ENCODE peak calls at places on chromosomes 2 and 18, in seven cellular contexts. A is Peyer's patch, R is IMR-90, C is sigmoid colon, I is erythroblast, Q is adrenal gland, E is H54. B is an unnamed sample.

GRCh38 chr2:6824962-6825361 is 40.7 kb downstream of the CMPK2 start:
- DNase-seq in A (no peak), R (peak), C (peak), I (no peak), Q (no peak), E (no peak), B (no peak)

GRCh38 chr2:230996661-230997060 is 740 bp downstream of the SPATA3 start:
- DNase-seq in A (no peak), R (no peak), C (no peak), I (no peak), Q (no peak), E (no peak), B (no peak)

GRCh38 chr2:71155846-71156245 is 25.4 kb downstream of the MPHOSPH10 start:
- DNase-seq in A (no peak), R (no peak), C (no peak), I (no peak), Q (no peak), E (no peak), B (no peak)

GRCh38 chr2:200144571-200144970 is 161.9 kb upstream of the SPATS2L start:
- DNase-seq in A (no peak), R (no peak), C (no peak), I (no peak), Q (no peak), E (no peak), B (no peak)

GRCh38 chr2:135299656-135300244 is 231.3 kb downstream of the ZRANB3 start:
- DNase-seq in A (no peak), R (peak), C (no peak), I (no peak), Q (no peak), E (no peak), B (no peak)

GRCh38 chr2:144320491-144320890 is 199.4 kb downstream of the ZEB2 start:
- DNase-seq in A (no peak), R (peak), C (no peak), I (no peak), Q (peak), E (peak), B (no peak)

GRCh38 chr18:34807106-34807796 is 97.2 kb downstream of the DTNA start:
- DNase-seq in A (no peak), R (no peak), C (no peak), I (no peak), Q (no peak), E (no peak), B (no peak)

GRCh38 chr2:96264656-96265348 is 995 bp downstream of the TMEM127 start:
- DNase-seq in A (peak), R (peak), C (peak), I (peak), Q (peak), E (no peak), B (no peak)

GRCh38 chr2:28390857-28391563 is 1.6 kb upstream of the FOSL2 start:
- DNase-seq in A (no peak), R (no peak), C (peak), I (peak), Q (peak), E (peak), B (peak)

GRCh38 chr2:213691351-213691750 is 407.1 kb downstream of the SPAG16 start:
- DNase-seq in A (no peak), R (no peak), C (no peak), I (no peak), Q (no peak), E (no peak), B (no peak)

GRCh38 chr2:113996826-113997599 is 107.1 kb downstream of the ACTR3 start:
- DNase-seq in A (no peak), R (no peak), C (no peak), I (no peak), Q (no peak), E (no peak), B (no peak)

GRCh38 chr2:236341066-236341465 is 76.9 kb upstream of the ASB18 start:
- DNase-seq in A (no peak), R (no peak), C (no peak), I (no peak), Q (no peak), E (no peak), B (no peak)

GRCh38 chr18:74834424-74835309 is 237.0 kb downstream of the ZNF407 start:
- DNase-seq in A (no peak), R (peak), C (no peak), I (no peak), Q (no peak), E (no peak), B (no peak)

GRCh38 chr2:114049826-114050225 is 159.9 kb downstream of the ACTR3 start:
- DNase-seq in A (no peak), R (no peak), C (no peak), I (no peak), Q (no peak), E (no peak), B (no peak)

GRCh38 chr2:205772983-205773382 is 90.7 kb downstream of the NRP2 start:
- DNase-seq in A (no peak), R (no peak), C (no peak), I (no peak), Q (no peak), E (no peak), B (no peak)

GRCh38 chr2:74867841-74868658 is 34.1 kb downstream of the HK2 start:
- DNase-seq in A (no peak), R (peak), C (no peak), I (no peak), Q (no peak), E (peak), B (no peak)

GRCh38 chr18:35076556-35076955 is 35.3 kb downstream of the MAPRE2 start:
- DNase-seq in A (no peak), R (peak), C (no peak), I (no peak), Q (no peak), E (peak), B (no peak)

GRCh38 chr2:18149660-18150246 is 271.3 kb downstream of the KCNS3 start:
- DNase-seq in A (no peak), R (peak), C (no peak), I (peak), Q (no peak), E (no peak), B (no peak)

GRCh38 chr18:21439453-21439852 is 161.1 kb downstream of the ESCO1 start:
- DNase-seq in A (no peak), R (peak), C (no peak), I (no peak), Q (no peak), E (peak), B (no peak)

GRCh38 chr2:32008811-32009478 is 1.9 kb downstream of the MEMO1 start:
- DNase-seq in A (no peak), R (peak), C (no peak), I (peak), Q (peak), E (peak), B (peak)

GRCh38 chr2:51697095-51697494 is 665.2 kb upstream of the NRXN1 start:
- DNase-seq in A (no peak), R (no peak), C (no peak), I (no peak), Q (no peak), E (no peak), B (no peak)

GRCh38 chr2:232432598-232433184 is 23.3 kb upstream of the ALPI start:
- DNase-seq in A (no peak), R (no peak), C (no peak), I (peak), Q (no peak), E (no peak), B (no peak)

GRCh38 chr18:79818036-79818435 is 20.3 kb downstream of the KCNG2 start:
- DNase-seq in A (peak), R (no peak), C (no peak), I (no peak), Q (no peak), E (no peak), B (no peak)

DNA sequence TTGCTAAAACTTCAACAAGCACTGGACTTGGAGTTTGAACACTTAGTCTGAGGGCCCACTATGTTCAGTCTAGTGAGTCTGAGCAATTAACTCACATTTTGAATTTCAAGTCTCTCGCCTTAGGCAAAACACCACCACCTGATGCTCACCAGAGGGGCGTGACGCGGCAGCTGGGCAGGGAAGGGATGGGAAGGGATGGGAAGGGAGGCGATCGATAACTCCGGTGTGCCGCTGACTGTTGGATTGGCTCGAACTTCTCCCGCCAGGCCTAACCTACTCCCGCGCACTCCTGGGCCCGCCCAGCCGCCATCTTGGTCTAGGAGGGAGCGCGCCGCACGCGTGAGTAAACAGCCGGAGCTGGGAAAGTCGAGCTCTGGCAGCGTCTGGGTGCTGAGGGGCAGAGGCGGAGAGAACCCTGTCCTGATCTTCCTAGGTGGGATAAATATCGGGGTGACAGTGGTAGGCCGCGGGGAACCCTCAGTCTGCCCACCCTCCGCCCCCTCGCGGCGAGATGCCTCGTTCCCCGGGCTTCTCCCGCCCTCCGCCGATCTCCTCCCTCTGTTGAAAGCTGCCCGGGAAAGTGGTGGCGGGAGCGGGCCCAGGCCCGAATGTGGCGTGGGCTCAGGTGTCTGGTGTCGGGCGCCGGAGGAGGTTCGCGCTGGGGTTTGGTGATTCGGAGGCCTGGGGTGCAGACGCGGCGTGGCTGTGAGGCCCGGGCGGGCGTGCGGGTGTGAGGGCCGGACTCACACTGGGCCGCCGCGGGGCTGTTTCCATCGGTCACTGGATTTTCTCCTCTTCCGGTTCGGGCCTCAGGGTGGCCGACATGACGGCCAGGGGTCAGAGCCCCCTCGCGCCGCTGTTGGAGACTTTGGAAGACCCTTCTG is at the start of gene RIF1:
- DNase-seq in A (peak), R (peak), C (peak), I (peak), Q (peak), E (peak), B (peak)
- TF ChIP-seq POLR2A in A (peak), R (peak), C (no peak), I (peak), Q (no peak), E (peak), B (peak)

GRCh38 chr18:59651071-59651470 is 46.2 kb downstream of the CCBE1 start:
- DNase-seq in A (no peak), R (no peak), C (no peak), I (no peak), Q (no peak), E (no peak), B (no peak)
- TF ChIP-seq POLR2A in A (no peak), R (no peak), C (no peak), I (no peak), Q (no peak), E (no peak), B (no peak)

GRCh38 chr2:120936476-120937334 is 201.0 kb downstream of the GLI2 start:
- DNase-seq in A (no peak), R (peak), C (no peak), I (no peak), Q (no peak), E (no peak), B (no peak)

GRCh38 chr2:120934891-120935338 is 199.2 kb downstream of the GLI2 start:
- DNase-seq in A (no peak), R (peak), C (no peak), I (peak), Q (peak), E (peak), B (peak)

GRCh38 chr2:120933693-120934092 is 198.0 kb downstream of the GLI2 start:
- DNase-seq in A (no peak), R (no peak), C (no peak), I (no peak), Q (no peak), E (no peak), B (no peak)

GRCh38 chr2:120934221-120934639 is 198.6 kb downstream of the GLI2 start:
- DNase-seq in A (no peak), R (peak), C (no peak), I (no peak), Q (no peak), E (no peak), B (no peak)

DNA sequence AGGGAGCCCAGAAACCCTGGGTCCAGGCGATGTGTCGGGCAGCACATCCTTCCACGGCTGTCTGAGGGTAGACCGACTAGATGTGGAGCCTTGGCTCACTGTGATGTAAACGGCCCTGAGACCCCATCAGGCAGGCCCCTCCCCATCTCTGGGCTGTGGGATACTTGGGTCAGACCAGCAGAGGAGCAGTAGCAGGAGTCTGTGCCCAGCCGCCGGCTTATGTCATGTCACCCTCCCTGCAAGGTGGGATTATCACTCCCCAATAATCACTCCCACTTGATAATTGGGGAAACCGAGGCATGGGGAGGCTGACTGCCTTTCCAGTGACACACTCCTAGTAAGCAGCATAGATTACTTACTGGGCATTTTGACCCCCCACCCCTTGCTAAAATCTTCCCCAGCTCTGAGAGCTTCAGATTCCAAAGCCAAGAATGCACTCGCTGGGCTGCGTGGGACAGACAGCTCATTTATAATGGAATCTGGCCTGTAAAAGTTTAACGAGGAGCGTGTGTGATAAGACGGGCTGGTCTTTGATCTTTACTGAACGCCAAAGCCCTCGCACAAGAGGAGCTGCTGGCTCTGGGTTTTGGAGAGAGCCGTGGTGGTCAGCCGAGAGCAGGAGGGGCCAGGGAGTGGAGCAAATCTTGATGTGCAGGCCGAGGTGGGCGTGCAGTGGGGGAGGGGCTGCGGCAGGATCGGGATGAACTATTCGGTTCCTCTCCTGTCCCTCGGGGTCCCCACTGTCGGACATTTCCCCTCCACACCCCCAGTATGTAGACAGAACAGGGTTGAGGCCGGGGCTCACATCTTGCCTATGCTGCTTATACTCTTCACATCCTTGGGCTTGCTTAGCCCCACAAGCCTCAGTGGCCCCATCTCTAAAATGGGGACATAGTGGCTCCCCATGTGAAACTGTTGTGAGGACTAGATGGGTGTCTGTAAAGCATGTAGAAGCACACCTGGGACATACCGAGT is 200.0 kb downstream of the GLI2 start:
- DNase-seq in A (no peak), R (peak), C (no peak), I (no peak), Q (no peak), E (no peak), B (peak)
- TF ChIP-seq POLR2A in A (no peak), R (peak), C (no peak), I (no peak), Q (no peak), E (no peak), B (no peak)

GRCh38 chr2:27032495-27033252 is at the start of gene TMEM214:
- DNase-seq in A (peak), R (peak), C (peak), I (peak), Q (peak), E (peak), B (peak)
- TF ChIP-seq POLR2A in A (peak), R (peak), C (peak), I (peak), Q (peak), E (peak), B (peak)

DNA sequence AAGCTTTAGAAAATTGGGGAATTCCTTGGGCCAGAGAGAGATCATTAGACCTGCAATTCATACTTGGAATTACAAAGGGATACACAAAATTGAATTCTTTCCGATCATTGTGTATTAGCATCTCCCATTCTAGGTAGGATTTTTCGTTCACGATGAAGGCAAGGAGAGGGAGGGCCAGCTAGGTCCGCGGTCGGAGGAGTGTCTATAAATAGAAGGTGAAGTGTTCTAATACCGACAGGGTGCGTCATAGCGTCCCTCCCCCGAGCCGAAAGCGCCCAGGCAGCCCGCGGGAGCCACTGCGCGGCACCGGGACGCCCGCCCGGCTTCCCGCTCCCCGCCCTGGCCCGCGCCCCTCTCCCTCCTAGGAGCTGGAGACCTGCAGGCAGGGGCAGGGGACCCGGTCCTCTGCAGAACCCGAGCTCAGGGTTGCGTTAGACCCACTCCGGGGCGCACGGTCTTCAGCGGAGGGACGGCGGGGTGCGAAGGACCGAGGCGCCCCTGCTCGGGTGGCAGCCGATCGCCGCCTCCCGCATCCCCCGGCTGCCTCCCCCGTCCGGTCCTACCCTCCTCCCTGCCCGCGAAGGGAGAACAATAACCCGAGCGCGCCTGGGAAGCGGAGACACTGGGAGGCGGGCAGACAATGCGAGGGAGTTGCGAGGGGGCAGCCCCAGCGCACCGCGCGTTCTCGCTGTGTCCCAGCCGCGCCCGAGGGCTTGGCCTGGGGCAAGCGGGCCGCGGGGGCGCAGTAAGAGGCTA is 114.1 kb upstream of the SERTAD2 start:
- DNase-seq in A (peak), R (peak), C (peak), I (peak), Q (peak), E (peak), B (peak)
- TF ChIP-seq POLR2A in A (peak), R (peak), C (peak), I (peak), Q (peak), E (peak), B (peak)

GRCh38 chr2:106193977-106194778 is at the start of gene UXS1:
- DNase-seq in A (peak), R (peak), C (peak), I (peak), Q (peak), E (peak), B (peak)
- TF ChIP-seq POLR2A in A (peak), R (peak), C (peak), I (peak), Q (no peak), E (peak), B (peak)

GRCh38 chr2:69742170-69742952 is 427 bp downstream of the ANXA4 start:
- DNase-seq in A (no peak), R (peak), C (peak), I (peak), Q (no peak), E (no peak), B (no peak)
- TF ChIP-seq POLR2A in A (no peak), R (no peak), C (no peak), I (no peak), Q (no peak), E (no peak), B (no peak)

GRCh38 chr2:172513935-172514586 is 41.8 kb upstream of the PDK1 start:
- DNase-seq in A (no peak), R (no peak), C (no peak), I (no peak), Q (peak), E (no peak), B (no peak)
- TF ChIP-seq POLR2A in A (no peak), R (no peak), C (no peak), I (no peak), Q (no peak), E (no peak), B (no peak)

GRCh38 chr2:190315273-190315672 is 4.4 kb downstream of the HIBCH start:
- DNase-seq in A (no peak), R (no peak), C (no peak), I (no peak), Q (no peak), E (no peak), B (no peak)

GRCh38 chr2:190318514-190318913 is 1.1 kb downstream of the HIBCH start:
- DNase-seq in A (no peak), R (no peak), C (no peak), I (no peak), Q (peak), E (no peak), B (no peak)

GRCh38 chr2:190320696-190321095 is 1.1 kb upstream of the HIBCH start:
- DNase-seq in A (no peak), R (no peak), C (no peak), I (peak), Q (no peak), E (no peak), B (no peak)

GRCh38 chr2:190318931-190319556 is 582 bp downstream of the HIBCH start:
- DNase-seq in A (peak), R (peak), C (no peak), I (peak), Q (peak), E (no peak), B (peak)

GRCh38 chr2:190319557-190320498 is at the start of gene HIBCH:
- DNase-seq in A (peak), R (peak), C (peak), I (peak), Q (peak), E (peak), B (peak)
- TF ChIP-seq POLR2A in A (peak), R (no peak), C (peak), I (peak), Q (peak), E (peak), B (peak)